ENCODE peak calls at places on chromosome 12, in seven cellular contexts. H, W, U, C, F, E and D are unnamed samples.

GRCh38 chr12:33617218-33617617 is 177.6 kb upstream of the SYT10 start:
- DNase-seq in H (no peak), C (no peak), F (no peak), W (no peak), E (no peak), U (no peak), D (no peak)

GRCh38 chr12:62683724-62684501 is 217.3 kb downstream of the MON2 start:
- DNase-seq in E (no peak), F (no peak), U (no peak), H (peak; percentile 46), C (no peak), W (no peak), D (no peak)

GRCh38 chr12:25151476-25151875 is 43.5 kb downstream of the DNAI7 start:
- DNase-seq in F (no peak), C (no peak), H (peak; percentile 49), U (peak; percentile 28), W (no peak), E (no peak), D (peak; percentile 92)

GRCh38 chr12:93612719-93613228 is 40.3 kb downstream of the SOCS2 start:
- DNase-seq in F (peak; percentile 82), E (no peak), H (no peak), W (no peak), C (no peak), U (no peak), D (no peak)

GRCh38 chr12:120015313-120015712 is 26.3 kb downstream of the BICDL1 start:
- DNase-seq in C (no peak), F (no peak), W (no peak), H (no peak), U (no peak), E (no peak), D (no peak)

GRCh38 chr12:122835693-122836026 is 403 bp downstream of the HIP1R start:
- DNase-seq in E (peak; percentile 25), C (peak; percentile 62), U (no peak), W (no peak), H (no peak), F (no peak), D (peak; percentile 42)

GRCh38 chr12:9626291-9626690 is 18.6 kb upstream of the KLRB1 start:
- DNase-seq in F (no peak), C (no peak), H (no peak), E (no peak), W (no peak), U (no peak), D (peak; percentile 77)

GRCh38 chr12:1747609-1748008 is 56.7 kb downstream of the ADIPOR2 start:
- DNase-seq in H (no peak), W (no peak), C (no peak), U (no peak), E (no peak), F (no peak), D (no peak)

GRCh38 chr12:82874935-82875334 is 188.2 kb downstream of the TMTC2 start:
- DNase-seq in F (no peak), U (no peak), C (no peak), W (no peak), H (no peak), E (no peak), D (peak; percentile 20)

GRCh38 chr12:86627001-86627400 is 370.8 kb upstream of the MGAT4C start:
- DNase-seq in H (no peak), U (no peak), C (no peak), F (no peak), W (no peak), E (no peak), D (no peak)

GRCh38 chr12:91978143-91978542 is 167.5 kb downstream of the BTG1 start:
- DNase-seq in U (no peak), E (peak; percentile 12), F (no peak), C (no peak), W (no peak), H (no peak), D (no peak)

GRCh38 chr12:2292560-2292959 is 239.8 kb downstream of the CACNA1C start:
- DNase-seq in U (no peak), W (no peak), C (no peak), H (no peak), E (no peak), F (no peak), D (no peak)

GRCh38 chr12:7129647-7130536 is at the start of gene CLSTN3:
- DNase-seq in F (peak; percentile 84), W (peak; percentile 70), E (peak; percentile 82), H (peak; percentile 80), U (peak; percentile 55), C (peak; percentile 97), D (peak; percentile 80)

GRCh38 chr12:6285532-6286306 is 24.8 kb upstream of the PLEKHG6 start:
- DNase-seq in E (no peak), H (no peak), U (no peak), W (no peak), F (no peak), C (no peak), D (no peak)

GRCh38 chr12:122946690-122947271 is 19.5 kb downstream of the ABCB9 start:
- DNase-seq in F (peak; percentile 82), E (peak; percentile 66), C (no peak), W (peak; percentile 23), U (peak; percentile 91), H (peak; percentile 89), D (peak; percentile 100)